ENCODE peak calls at places on chromosomes 6 and 20, in nine cellular contexts. One of them, this sample, is unnamed.
A peak's percentile ranks its signal among the peaks of the same experiment; 100 is the strongest.

GRCh38 chr20:9202440-9203080 is 133.7 kb downstream of the PLCB4 start:
- DNase-seq in sigmoid colon: no peak
- DNase-seq in HEK293T: no peak
- DNase-seq in activated T-cell treated with anti-CD3 and anti-CD28 coated beads for 1 hour: no peak
- DNase-seq in amygdala: no peak
- DNase-seq in fibroblast of the aortic adventitia: no peak
- DNase-seq in A549: no peak
- DNase-seq in stimulated activated CD4-positive, alpha-beta T cell treated with anti-CD3 and anti-CD28 coated beads, TNF-alpha, amount 100 ng/mL, for 1 hour: no peak
- DNase-seq in kidney: no peak
- DNase-seq in this sample: no peak

GRCh38 chr6:82196159-82196558 is 51.4 kb downstream of the IBTK start:
- DNase-seq in HEK293T: no peak
- DNase-seq in fibroblast of the aortic adventitia: no peak
- DNase-seq in amygdala: no peak
- DNase-seq in sigmoid colon: no peak
- DNase-seq in stimulated activated CD4-positive, alpha-beta T cell treated with anti-CD3 and anti-CD28 coated beads, TNF-alpha, amount 100 ng/mL, for 1 hour: no peak
- DNase-seq in activated T-cell treated with anti-CD3 and anti-CD28 coated beads for 1 hour: no peak
- DNase-seq in A549: no peak
- DNase-seq in kidney: no peak
- DNase-seq in this sample: no peak

GRCh38 chr6:15206887-15207286 is 39.0 kb upstream of the JARID2 start:
- DNase-seq in amygdala: no peak
- DNase-seq in sigmoid colon: no peak
- DNase-seq in A549: no peak
- DNase-seq in activated T-cell treated with anti-CD3 and anti-CD28 coated beads for 1 hour: no peak
- DNase-seq in kidney: no peak
- DNase-seq in fibroblast of the aortic adventitia: no peak
- DNase-seq in HEK293T: no peak
- DNase-seq in stimulated activated CD4-positive, alpha-beta T cell treated with anti-CD3 and anti-CD28 coated beads, TNF-alpha, amount 100 ng/mL, for 1 hour: no peak
- DNase-seq in this sample: no peak

GRCh38 chr6:85537055-85537494 is 56.6 kb downstream of the SNX14 start:
- DNase-seq in kidney: no peak
- DNase-seq in fibroblast of the aortic adventitia: peak; percentile 48
- DNase-seq in A549: no peak
- DNase-seq in stimulated activated CD4-positive, alpha-beta T cell treated with anti-CD3 and anti-CD28 coated beads, TNF-alpha, amount 100 ng/mL, for 1 hour: no peak
- DNase-seq in sigmoid colon: no peak
- DNase-seq in amygdala: no peak
- DNase-seq in HEK293T: no peak
- DNase-seq in activated T-cell treated with anti-CD3 and anti-CD28 coated beads for 1 hour: no peak
- DNase-seq in this sample: no peak

GRCh38 chr6:13304580-13305255 is 23.6 kb downstream of the TBC1D7 start:
- DNase-seq in stimulated activated CD4-positive, alpha-beta T cell treated with anti-CD3 and anti-CD28 coated beads, TNF-alpha, amount 100 ng/mL, for 1 hour: no peak
- DNase-seq in amygdala: peak; percentile 23
- DNase-seq in fibroblast of the aortic adventitia: peak; percentile 10
- DNase-seq in sigmoid colon: no peak
- DNase-seq in kidney: no peak
- DNase-seq in activated T-cell treated with anti-CD3 and anti-CD28 coated beads for 1 hour: no peak
- DNase-seq in A549: no peak
- DNase-seq in HEK293T: no peak
- DNase-seq in this sample: no peak

GRCh38 chr6:143544019-143544681 is 32.6 kb upstream of the FUCA2 start:
- DNase-seq in kidney: no peak
- DNase-seq in activated T-cell treated with anti-CD3 and anti-CD28 coated beads for 1 hour: no peak
- DNase-seq in stimulated activated CD4-positive, alpha-beta T cell treated with anti-CD3 and anti-CD28 coated beads, TNF-alpha, amount 100 ng/mL, for 1 hour: no peak
- DNase-seq in sigmoid colon: no peak
- DNase-seq in fibroblast of the aortic adventitia: no peak
- DNase-seq in amygdala: no peak
- DNase-seq in HEK293T: no peak
- DNase-seq in A549: no peak
- DNase-seq in this sample: no peak

GRCh38 chr6:170360476-170360875 is 53.9 kb downstream of the FAM120B start:
- DNase-seq in activated T-cell treated with anti-CD3 and anti-CD28 coated beads for 1 hour: no peak
- DNase-seq in kidney: no peak
- DNase-seq in amygdala: no peak
- DNase-seq in stimulated activated CD4-positive, alpha-beta T cell treated with anti-CD3 and anti-CD28 coated beads, TNF-alpha, amount 100 ng/mL, for 1 hour: no peak
- DNase-seq in fibroblast of the aortic adventitia: peak; percentile 45
- DNase-seq in sigmoid colon: no peak
- DNase-seq in A549: no peak
- DNase-seq in HEK293T: no peak
- DNase-seq in this sample: no peak

GRCh38 chr6:25993038-25993684 is 30.6 kb downstream of the TRIM38 start:
- DNase-seq in activated T-cell treated with anti-CD3 and anti-CD28 coated beads for 1 hour: no peak
- DNase-seq in HEK293T: no peak
- DNase-seq in sigmoid colon: no peak
- DNase-seq in kidney: no peak
- DNase-seq in stimulated activated CD4-positive, alpha-beta T cell treated with anti-CD3 and anti-CD28 coated beads, TNF-alpha, amount 100 ng/mL, for 1 hour: no peak
- DNase-seq in A549: no peak
- DNase-seq in amygdala: no peak
- DNase-seq in fibroblast of the aortic adventitia: no peak
- DNase-seq in this sample: no peak

GRCh38 chr20:63073738-63074065 is 66.9 kb upstream of the BHLHE23 start:
- DNase-seq in amygdala: no peak
- DNase-seq in kidney: peak; percentile 57
- DNase-seq in HEK293T: no peak
- DNase-seq in stimulated activated CD4-positive, alpha-beta T cell treated with anti-CD3 and anti-CD28 coated beads, TNF-alpha, amount 100 ng/mL, for 1 hour: no peak
- DNase-seq in A549: no peak
- DNase-seq in fibroblast of the aortic adventitia: no peak
- DNase-seq in activated T-cell treated with anti-CD3 and anti-CD28 coated beads for 1 hour: no peak
- DNase-seq in sigmoid colon: peak; percentile 19
- DNase-seq in this sample: peak; percentile 9

GRCh38 chr6:12165722-12166121 is 124.4 kb upstream of the EDN1 start:
- DNase-seq in sigmoid colon: no peak
- DNase-seq in activated T-cell treated with anti-CD3 and anti-CD28 coated beads for 1 hour: no peak
- DNase-seq in stimulated activated CD4-positive, alpha-beta T cell treated with anti-CD3 and anti-CD28 coated beads, TNF-alpha, amount 100 ng/mL, for 1 hour: no peak
- DNase-seq in A549: no peak
- DNase-seq in fibroblast of the aortic adventitia: no peak
- DNase-seq in kidney: no peak
- DNase-seq in amygdala: no peak
- DNase-seq in HEK293T: no peak
- DNase-seq in this sample: no peak

GRCh38 chr6:36720251-36721141 is 22.9 kb downstream of the RAB44 start:
- DNase-seq in sigmoid colon: peak; percentile 47
- DNase-seq in A549: no peak
- DNase-seq in stimulated activated CD4-positive, alpha-beta T cell treated with anti-CD3 and anti-CD28 coated beads, TNF-alpha, amount 100 ng/mL, for 1 hour: no peak
- DNase-seq in kidney: no peak
- DNase-seq in activated T-cell treated with anti-CD3 and anti-CD28 coated beads for 1 hour: no peak
- DNase-seq in amygdala: no peak
- DNase-seq in HEK293T: no peak
- DNase-seq in fibroblast of the aortic adventitia: no peak
- DNase-seq in this sample: peak; percentile 49

GRCh38 chr6:119351005-119351394 is 1.4 kb upstream of the MAN1A1 start:
- DNase-seq in A549: no peak
- DNase-seq in amygdala: no peak
- DNase-seq in stimulated activated CD4-positive, alpha-beta T cell treated with anti-CD3 and anti-CD28 coated beads, TNF-alpha, amount 100 ng/mL, for 1 hour: no peak
- DNase-seq in activated T-cell treated with anti-CD3 and anti-CD28 coated beads for 1 hour: no peak
- DNase-seq in HEK293T: no peak
- DNase-seq in fibroblast of the aortic adventitia: peak; percentile 76
- DNase-seq in kidney: no peak
- DNase-seq in sigmoid colon: no peak
- DNase-seq in this sample: no peak

GRCh38 chr6:108102965-108103364 is 28.4 kb upstream of the OSTM1 start:
- DNase-seq in A549: no peak
- DNase-seq in activated T-cell treated with anti-CD3 and anti-CD28 coated beads for 1 hour: no peak
- DNase-seq in fibroblast of the aortic adventitia: no peak
- DNase-seq in HEK293T: no peak
- DNase-seq in stimulated activated CD4-positive, alpha-beta T cell treated with anti-CD3 and anti-CD28 coated beads, TNF-alpha, amount 100 ng/mL, for 1 hour: no peak
- DNase-seq in amygdala: no peak
- DNase-seq in kidney: no peak
- DNase-seq in sigmoid colon: no peak
- DNase-seq in this sample: no peak

GRCh38 chr6:4287811-4288244 is 152.5 kb upstream of the ECI2 start:
- DNase-seq in fibroblast of the aortic adventitia: no peak
- DNase-seq in stimulated activated CD4-positive, alpha-beta T cell treated with anti-CD3 and anti-CD28 coated beads, TNF-alpha, amount 100 ng/mL, for 1 hour: no peak
- DNase-seq in amygdala: no peak
- DNase-seq in kidney: no peak
- DNase-seq in activated T-cell treated with anti-CD3 and anti-CD28 coated beads for 1 hour: no peak
- DNase-seq in A549: no peak
- DNase-seq in HEK293T: no peak
- DNase-seq in sigmoid colon: no peak
- DNase-seq in this sample: no peak

GRCh38 chr6:48671506-48671905 is 560.5 kb upstream of the PTCHD4 start:
- DNase-seq in sigmoid colon: no peak
- DNase-seq in amygdala: no peak
- DNase-seq in A549: no peak
- DNase-seq in kidney: no peak
- DNase-seq in activated T-cell treated with anti-CD3 and anti-CD28 coated beads for 1 hour: no peak
- DNase-seq in HEK293T: no peak
- DNase-seq in stimulated activated CD4-positive, alpha-beta T cell treated with anti-CD3 and anti-CD28 coated beads, TNF-alpha, amount 100 ng/mL, for 1 hour: no peak
- DNase-seq in fibroblast of the aortic adventitia: peak; percentile 34
- DNase-seq in this sample: no peak

GRCh38 chr6:106170030-106170791 is 84.1 kb downstream of the PRDM1 start:
- DNase-seq in stimulated activated CD4-positive, alpha-beta T cell treated with anti-CD3 and anti-CD28 coated beads, TNF-alpha, amount 100 ng/mL, for 1 hour: no peak
- DNase-seq in sigmoid colon: no peak
- DNase-seq in fibroblast of the aortic adventitia: no peak
- DNase-seq in amygdala: no peak
- DNase-seq in activated T-cell treated with anti-CD3 and anti-CD28 coated beads for 1 hour: no peak
- DNase-seq in HEK293T: no peak
- DNase-seq in kidney: no peak
- DNase-seq in A549: no peak
- DNase-seq in this sample: no peak

GRCh38 chr6:147135211-147135672 is 69.0 kb upstream of the STXBP5 start:
- DNase-seq in stimulated activated CD4-positive, alpha-beta T cell treated with anti-CD3 and anti-CD28 coated beads, TNF-alpha, amount 100 ng/mL, for 1 hour: no peak
- DNase-seq in HEK293T: no peak
- DNase-seq in activated T-cell treated with anti-CD3 and anti-CD28 coated beads for 1 hour: no peak
- DNase-seq in amygdala: no peak
- DNase-seq in kidney: no peak
- DNase-seq in A549: peak; percentile 4
- DNase-seq in fibroblast of the aortic adventitia: peak; percentile 92
- DNase-seq in sigmoid colon: no peak
- DNase-seq in this sample: no peak

GRCh38 chr20:16491277-16491912 is 81.9 kb downstream of the KIF16B start:
- DNase-seq in kidney: no peak
- DNase-seq in fibroblast of the aortic adventitia: peak; percentile 46
- DNase-seq in stimulated activated CD4-positive, alpha-beta T cell treated with anti-CD3 and anti-CD28 coated beads, TNF-alpha, amount 100 ng/mL, for 1 hour: no peak
- DNase-seq in activated T-cell treated with anti-CD3 and anti-CD28 coated beads for 1 hour: no peak
- DNase-seq in A549: no peak
- DNase-seq in sigmoid colon: no peak
- DNase-seq in HEK293T: no peak
- DNase-seq in amygdala: no peak
- DNase-seq in this sample: no peak

GRCh38 chr20:7967199-7967844 is 27.1 kb upstream of the HAO1 start:
- DNase-seq in HEK293T: no peak
- DNase-seq in sigmoid colon: no peak
- DNase-seq in stimulated activated CD4-positive, alpha-beta T cell treated with anti-CD3 and anti-CD28 coated beads, TNF-alpha, amount 100 ng/mL, for 1 hour: no peak
- DNase-seq in fibroblast of the aortic adventitia: peak; percentile 90
- DNase-seq in A549: no peak
- DNase-seq in activated T-cell treated with anti-CD3 and anti-CD28 coated beads for 1 hour: no peak
- DNase-seq in kidney: no peak
- DNase-seq in amygdala: no peak
- DNase-seq in this sample: no peak

GRCh38 chr6:16446241-16446640 is 207.9 kb downstream of the GMPR start:
- DNase-seq in HEK293T: no peak
- DNase-seq in activated T-cell treated with anti-CD3 and anti-CD28 coated beads for 1 hour: no peak
- DNase-seq in kidney: no peak
- DNase-seq in stimulated activated CD4-positive, alpha-beta T cell treated with anti-CD3 and anti-CD28 coated beads, TNF-alpha, amount 100 ng/mL, for 1 hour: no peak
- DNase-seq in A549: no peak
- DNase-seq in fibroblast of the aortic adventitia: peak; percentile 63
- DNase-seq in sigmoid colon: no peak
- DNase-seq in amygdala: no peak
- DNase-seq in this sample: no peak

GRCh38 chr6:150229775-150230561 is 87.1 kb downstream of the PPP1R14C start:
- DNase-seq in fibroblast of the aortic adventitia: peak; percentile 20
- DNase-seq in HEK293T: no peak
- DNase-seq in A549: no peak
- DNase-seq in amygdala: no peak
- DNase-seq in stimulated activated CD4-positive, alpha-beta T cell treated with anti-CD3 and anti-CD28 coated beads, TNF-alpha, amount 100 ng/mL, for 1 hour: no peak
- DNase-seq in kidney: no peak
- DNase-seq in activated T-cell treated with anti-CD3 and anti-CD28 coated beads for 1 hour: no peak
- DNase-seq in sigmoid colon: no peak
- DNase-seq in this sample: no peak

GRCh38 chr6:6927437-6928361 is 180.1 kb upstream of the RREB1 start:
- DNase-seq in sigmoid colon: no peak
- DNase-seq in stimulated activated CD4-positive, alpha-beta T cell treated with anti-CD3 and anti-CD28 coated beads, TNF-alpha, amount 100 ng/mL, for 1 hour: no peak
- DNase-seq in A549: no peak
- DNase-seq in fibroblast of the aortic adventitia: no peak
- DNase-seq in activated T-cell treated with anti-CD3 and anti-CD28 coated beads for 1 hour: no peak
- DNase-seq in amygdala: no peak
- DNase-seq in HEK293T: no peak
- DNase-seq in kidney: no peak
- DNase-seq in this sample: no peak

GRCh38 chr20:44188752-44189151 is 1.8 kb upstream of the JPH2 start:
- DNase-seq in stimulated activated CD4-positive, alpha-beta T cell treated with anti-CD3 and anti-CD28 coated beads, TNF-alpha, amount 100 ng/mL, for 1 hour: no peak
- DNase-seq in fibroblast of the aortic adventitia: no peak
- DNase-seq in sigmoid colon: peak; percentile 80
- DNase-seq in A549: no peak
- DNase-seq in kidney: no peak
- DNase-seq in HEK293T: no peak
- DNase-seq in activated T-cell treated with anti-CD3 and anti-CD28 coated beads for 1 hour: no peak
- DNase-seq in amygdala: no peak
- DNase-seq in this sample: no peak

GRCh38 chr6:83057705-83058321 is 7.8 kb downstream of the UBE3D start:
- DNase-seq in kidney: no peak
- DNase-seq in A549: peak; percentile 25
- DNase-seq in fibroblast of the aortic adventitia: peak; percentile 64
- DNase-seq in activated T-cell treated with anti-CD3 and anti-CD28 coated beads for 1 hour: no peak
- DNase-seq in amygdala: peak; percentile 26
- DNase-seq in sigmoid colon: no peak
- DNase-seq in HEK293T: peak; percentile 46
- DNase-seq in stimulated activated CD4-positive, alpha-beta T cell treated with anti-CD3 and anti-CD28 coated beads, TNF-alpha, amount 100 ng/mL, for 1 hour: no peak
- DNase-seq in this sample: no peak

GRCh38 chr6:140811642-140812041 is 1321.1 kb upstream of the GJE1 start:
- DNase-seq in A549: no peak
- DNase-seq in activated T-cell treated with anti-CD3 and anti-CD28 coated beads for 1 hour: no peak
- DNase-seq in stimulated activated CD4-positive, alpha-beta T cell treated with anti-CD3 and anti-CD28 coated beads, TNF-alpha, amount 100 ng/mL, for 1 hour: no peak
- DNase-seq in fibroblast of the aortic adventitia: peak; percentile 13
- DNase-seq in HEK293T: no peak
- DNase-seq in amygdala: no peak
- DNase-seq in sigmoid colon: no peak
- DNase-seq in kidney: no peak
- DNase-seq in this sample: no peak

GRCh38 chr6:84177253-84177652 is 50.2 kb downstream of the CEP162 start:
- DNase-seq in kidney: no peak
- DNase-seq in amygdala: no peak
- DNase-seq in A549: no peak
- DNase-seq in activated T-cell treated with anti-CD3 and anti-CD28 coated beads for 1 hour: no peak
- DNase-seq in HEK293T: no peak
- DNase-seq in stimulated activated CD4-positive, alpha-beta T cell treated with anti-CD3 and anti-CD28 coated beads, TNF-alpha, amount 100 ng/mL, for 1 hour: no peak
- DNase-seq in sigmoid colon: no peak
- DNase-seq in fibroblast of the aortic adventitia: no peak
- DNase-seq in this sample: no peak

GRCh38 chr6:17866876-17867444 is 120.5 kb downstream of the KIF13A start:
- DNase-seq in kidney: no peak
- DNase-seq in fibroblast of the aortic adventitia: no peak
- DNase-seq in stimulated activated CD4-positive, alpha-beta T cell treated with anti-CD3 and anti-CD28 coated beads, TNF-alpha, amount 100 ng/mL, for 1 hour: no peak
- DNase-seq in amygdala: peak; percentile 74
- DNase-seq in activated T-cell treated with anti-CD3 and anti-CD28 coated beads for 1 hour: no peak
- DNase-seq in sigmoid colon: no peak
- DNase-seq in HEK293T: no peak
- DNase-seq in A549: no peak
- DNase-seq in this sample: no peak

GRCh38 chr6:46507426-46507825 is 16.2 kb upstream of the RCAN2 start:
- DNase-seq in A549: no peak
- DNase-seq in activated T-cell treated with anti-CD3 and anti-CD28 coated beads for 1 hour: no peak
- DNase-seq in amygdala: no peak
- DNase-seq in kidney: no peak
- DNase-seq in fibroblast of the aortic adventitia: no peak
- DNase-seq in stimulated activated CD4-positive, alpha-beta T cell treated with anti-CD3 and anti-CD28 coated beads, TNF-alpha, amount 100 ng/mL, for 1 hour: no peak
- DNase-seq in HEK293T: no peak
- DNase-seq in sigmoid colon: no peak
- DNase-seq in this sample: no peak

GRCh38 chr6:108168980-108169800 is 3.4 kb downstream of the NR2E1 start:
- DNase-seq in fibroblast of the aortic adventitia: no peak
- DNase-seq in A549: no peak
- DNase-seq in kidney: no peak
- DNase-seq in amygdala: no peak
- DNase-seq in stimulated activated CD4-positive, alpha-beta T cell treated with anti-CD3 and anti-CD28 coated beads, TNF-alpha, amount 100 ng/mL, for 1 hour: no peak
- DNase-seq in HEK293T: no peak
- DNase-seq in sigmoid colon: no peak
- DNase-seq in activated T-cell treated with anti-CD3 and anti-CD28 coated beads for 1 hour: no peak
- DNase-seq in this sample: no peak

GRCh38 chr6:2990179-2990931 is 9.3 kb upstream of the NQO2 start:
- DNase-seq in A549: no peak
- DNase-seq in HEK293T: no peak
- DNase-seq in amygdala: peak; percentile 6
- DNase-seq in stimulated activated CD4-positive, alpha-beta T cell treated with anti-CD3 and anti-CD28 coated beads, TNF-alpha, amount 100 ng/mL, for 1 hour: no peak
- DNase-seq in activated T-cell treated with anti-CD3 and anti-CD28 coated beads for 1 hour: no peak
- DNase-seq in fibroblast of the aortic adventitia: peak; percentile 49
- DNase-seq in sigmoid colon: peak; percentile 74
- DNase-seq in kidney: no peak
- DNase-seq in this sample: peak; percentile 61

GRCh38 chr6:70304611-70305010 is 1.7 kb upstream of the COL9A1 start:
- DNase-seq in kidney: no peak
- DNase-seq in stimulated activated CD4-positive, alpha-beta T cell treated with anti-CD3 and anti-CD28 coated beads, TNF-alpha, amount 100 ng/mL, for 1 hour: no peak
- DNase-seq in amygdala: no peak
- DNase-seq in HEK293T: no peak
- DNase-seq in fibroblast of the aortic adventitia: no peak
- DNase-seq in activated T-cell treated with anti-CD3 and anti-CD28 coated beads for 1 hour: no peak
- DNase-seq in A549: no peak
- DNase-seq in sigmoid colon: no peak
- DNase-seq in this sample: no peak

This sample was measured in sciatic nerve.